ENCODE peak calls at places on chromosomes 7 and 10, in four cellular contexts. P is HepG2, Y is K562, N is WTC11. O is an unnamed sample.

GRCh38 chr10:86671419-86671818 is 3.1 kb downstream of the LDB3 start:
- DNase-seq in Y (no peak), P (no peak), N (no peak), O (no peak)

GRCh38 chr7:95012001-95012400 is 104.6 kb downstream of the PPP1R9A start:
- DNase-seq in N (no peak), Y (no peak), P (no peak), O (no peak)

GRCh38 chr7:116805100-116805544 is 57.3 kb upstream of the CAPZA2 start:
- DNase-seq in Y (no peak), N (no peak), P (peak; percentile 70), O (peak; percentile 57)

GRCh38 chr7:47453093-47454056 is 128.5 kb downstream of the TNS3 start:
- DNase-seq in P (no peak), N (no peak), Y (no peak), O (no peak)

GRCh38 chr7:2248984-2249694 is 7.1 kb downstream of the NUDT1 start:
- DNase-seq in N (no peak), Y (peak; percentile 56), P (no peak), O (no peak)

GRCh38 chr7:148264933-148265557 is 325.5 kb upstream of the C7orf33 start:
- DNase-seq in P (peak; percentile 30), N (peak; percentile 29), Y (peak; percentile 50), O (peak; percentile 61)

GRCh38 chr7:25820432-25821040 is 331.5 kb upstream of the NFE2L3 start:
- DNase-seq in Y (peak; percentile 52), N (peak; percentile 40), P (no peak), O (peak; percentile 55)

GRCh38 chr7:116239019-116239418 is 28.7 kb downstream of the TES start:
- DNase-seq in P (no peak), Y (no peak), N (no peak), O (no peak)

GRCh38 chr10:94314913-94315545 is 47.7 kb downstream of the NOC3L start:
- DNase-seq in N (no peak), P (peak; percentile 65), Y (no peak), O (no peak)

GRCh38 chr10:4229106-4229505 is 444.1 kb upstream of the KLF6 start:
- DNase-seq in Y (no peak), N (no peak), P (no peak), O (no peak)

GRCh38 chr10:12348870-12349627 is at the start of gene CAMK1D:
- DNase-seq in P (no peak), N (peak; percentile 84), Y (peak; percentile 64), O (peak; percentile 61)

GRCh38 chr10:74642901-74643585 is 183.4 kb upstream of the KAT6B start:
- DNase-seq in P (no peak), N (no peak), Y (no peak), O (no peak)

GRCh38 chr7:150966002-150966401 is 12.1 kb downstream of the KCNH2 start:
- DNase-seq in P (peak; percentile 30), N (peak; percentile 60), Y (peak; percentile 82), O (no peak)
- TF ChIP-seq ELF4 in P (no peak), N (no peak), Y (no peak), O (no peak)

GRCh38 chr10:102549549-102549948 is 45.8 kb downstream of the SUFU start:
- DNase-seq in Y (no peak), P (no peak), N (no peak), O (no peak)

GRCh38 chr10:102554531-102554930 is 50.8 kb downstream of the SUFU start:
- DNase-seq in P (no peak), N (no peak), Y (no peak), O (no peak)

GRCh38 chr10:102550636-102551210 is 47.0 kb downstream of the SUFU start:
- DNase-seq in Y (no peak), N (no peak), P (no peak), O (no peak)

GRCh38 chr10:102553771-102554170 is 50.0 kb downstream of the SUFU start:
- DNase-seq in P (no peak), Y (no peak), N (no peak), O (no peak)

GRCh38 chr10:102552533-102552932 is 48.8 kb downstream of the SUFU start:
- DNase-seq in P (no peak), Y (no peak), N (no peak), O (no peak)
- TF ChIP-seq ELF4 in P (no peak), Y (no peak), N (no peak), O (no peak)

GRCh38 chr7:16402084-16402483 is 19.3 kb downstream of the CRPPA start:
- DNase-seq in Y (no peak), P (no peak), N (no peak), O (no peak)
- TF ChIP-seq ELF4 in Y (no peak), P (no peak), N (no peak), O (no peak)

GRCh38 chr7:149856-150636 is 42.3 kb upstream of the FAM20C start:
- DNase-seq in P (no peak), Y (no peak), N (peak; percentile 44), O (peak; percentile 28)
- TF ChIP-seq ELF4 in P (no peak), Y (no peak), N (no peak), O (no peak)

DNA sequence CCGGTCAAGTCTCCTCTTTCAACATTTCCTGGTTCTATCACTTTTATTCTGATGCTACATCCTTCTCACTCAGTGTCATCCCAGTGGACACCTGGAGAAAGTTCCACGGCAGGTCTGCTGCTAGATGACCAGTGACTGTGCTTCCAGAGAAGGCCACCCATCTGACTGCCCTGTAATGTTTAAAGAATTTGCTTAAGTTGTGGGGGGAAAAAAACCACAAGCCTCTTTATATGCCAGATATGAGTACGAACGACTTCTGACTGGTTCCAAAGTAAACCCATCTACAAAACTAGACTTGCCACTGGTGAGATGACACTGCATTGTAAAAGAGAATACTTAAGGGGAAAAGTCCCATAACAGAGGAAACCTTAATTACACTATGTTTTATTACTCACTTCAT is 69.6 kb upstream of the VWC2 start:
- DNase-seq in Y (no peak), P (no peak), N (no peak), O (no peak)
- TF ChIP-seq ELF4 in Y (no peak), P (no peak), N (no peak), O (no peak)

GRCh38 chr7:833601-834258 is 1.5 kb downstream of the SUN1 start:
- DNase-seq in N (no peak), P (no peak), Y (no peak), O (no peak)

GRCh38 chr7:832968-833424 is 720 bp downstream of the SUN1 start:
- DNase-seq in N (no peak), P (no peak), Y (no peak), O (no peak)

GRCh38 chr7:834277-834676 is 2.0 kb downstream of the SUN1 start:
- DNase-seq in Y (no peak), N (no peak), P (no peak), O (no peak)

GRCh38 chr7:831596-832291 is 532 bp upstream of the SUN1 start:
- DNase-seq in Y (peak; percentile 73), P (peak; percentile 35), N (no peak), O (peak; percentile 40)

GRCh38 chr7:832292-832967 is at the start of gene SUN1:
- DNase-seq in N (no peak), P (peak; percentile 13), Y (no peak), O (no peak)
- TF ChIP-seq ELF4 in N (no peak), P (no peak), Y (no peak), O (no peak)

DNA sequence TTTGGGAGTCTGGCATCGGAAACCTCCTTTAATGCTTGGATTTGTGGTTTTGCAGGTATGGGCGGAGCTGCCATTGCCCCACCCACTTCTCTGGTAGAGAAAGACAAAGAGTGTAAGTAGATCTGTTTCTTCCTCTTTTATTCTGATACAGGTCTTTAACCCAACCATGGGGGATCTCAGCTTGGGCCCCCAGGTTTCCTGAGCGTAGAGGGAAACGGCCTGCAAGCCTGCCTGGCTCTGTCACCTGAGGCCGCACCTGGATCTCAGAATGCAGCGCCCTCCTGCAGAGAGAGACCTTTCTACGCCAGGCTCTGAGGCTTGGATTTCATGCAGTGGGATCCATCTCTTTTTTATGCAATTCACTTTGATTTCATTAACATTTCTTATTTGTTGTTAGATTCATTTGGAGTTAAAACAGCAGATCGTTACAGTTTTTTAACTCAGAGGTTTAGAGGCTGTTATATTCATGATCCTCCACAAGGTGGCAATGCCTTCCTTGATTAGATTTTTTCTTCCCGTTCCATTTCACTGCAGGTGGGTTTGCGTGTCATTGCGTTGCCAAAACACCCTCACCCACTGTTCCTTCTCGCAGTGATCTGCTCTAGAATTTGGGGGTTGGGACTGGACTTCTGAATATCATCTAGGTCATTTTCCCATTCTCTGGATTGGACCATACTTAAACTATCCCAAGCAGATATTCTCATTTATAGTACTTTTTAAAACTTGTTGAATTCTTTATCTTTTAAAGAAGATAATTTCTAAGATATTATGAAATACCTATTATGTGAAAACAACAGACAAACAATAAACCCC is 20.0 kb downstream of the RBM17 start:
- DNase-seq in Y (peak; percentile 51), P (peak; percentile 42), N (peak; percentile 84), O (peak; percentile 65)
- TF ChIP-seq ELF4 in Y (no peak), P (no peak), N (no peak), O (no peak)

GRCh38 chr10:90930070-90930837 is 9.4 kb upstream of the ANKRD1 start:
- DNase-seq in Y (no peak), N (no peak), P (peak; percentile 86), O (peak; percentile 18)
- TF ChIP-seq ELF4 in Y (no peak), N (no peak), P (no peak), O (no peak)

O was measured in HEK293T.